ENCODE peak calls at places on chromosome 5, in six cellular contexts. O is lung, R is cardiac fibroblast, D is sigmoid colon, I is pancreas, Y is AG04450. G is an unnamed sample.

GRCh38 chr5:127865273-127865672 is 162.1 kb downstream of the CCDC192 start:
- DNase-seq in R (no peak), D (no peak), I (no peak), O (no peak), Y (no peak), G (no peak)

GRCh38 chr5:153476767-153477166 is 13.7 kb upstream of the GRIA1 start:
- DNase-seq in I (no peak), Y (peak; percentile 49), O (no peak), R (peak; percentile 93), D (no peak), G (peak; percentile 54)

GRCh38 chr5:138755084-138755748 is 2.0 kb downstream of the CTNNA1 start:
- DNase-seq in I (no peak), O (no peak), R (no peak), Y (no peak), D (no peak), G (no peak)

GRCh38 chr5:40906351-40906751 is 2.9 kb upstream of the C7 start:
- DNase-seq in Y (no peak), I (no peak), D (no peak), R (peak; percentile 45), O (no peak), G (no peak)

GRCh38 chr5:77087484-77088291 is 603 bp upstream of the ZBED3 start:
- DNase-seq in O (peak; percentile 63), R (no peak), I (peak; percentile 51), Y (no peak), D (no peak), G (no peak)

GRCh38 chr5:151237685-151238084 is 13.8 kb upstream of the CCDC69 start:
- DNase-seq in D (peak; percentile 27), Y (no peak), I (no peak), O (no peak), R (no peak), G (no peak)

GRCh38 chr5:10354048-10354872 is 765 bp downstream of the MARCHF6 start:
- DNase-seq in I (peak; percentile 73), O (no peak), D (peak; percentile 72), Y (no peak), R (peak; percentile 53), G (no peak)

GRCh38 chr5:26104175-26104574 is 934.2 kb downstream of the CDH9 start:
- DNase-seq in I (no peak), Y (no peak), D (no peak), O (no peak), R (no peak), G (no peak)

GRCh38 chr5:127615916-127616315 is 33.0 kb upstream of the CTXN3 start:
- DNase-seq in O (no peak), R (peak; percentile 47), I (no peak), D (no peak), Y (no peak), G (no peak)

GRCh38 chr5:134113908-134114875 is at the start of gene TCF7:
- DNase-seq in D (peak; percentile 86), Y (peak; percentile 55), O (peak; percentile 55), I (peak; percentile 92), R (peak; percentile 75), G (no peak)

GRCh38 chr5:128304121-128304520 is 220.6 kb downstream of the SLC12A2 start:
- DNase-seq in Y (no peak), I (no peak), D (no peak), O (peak; percentile 33), R (peak; percentile 89), G (peak; percentile 9)

GRCh38 chr5:172364773-172365172 is 81.2 kb upstream of the UBTD2 start:
- DNase-seq in R (no peak), D (no peak), I (no peak), O (no peak), Y (no peak), G (no peak)

GRCh38 chr5:137501846-137502406 is 2.8 kb upstream of the SPOCK1 start:
- DNase-seq in R (no peak), D (no peak), Y (no peak), I (no peak), O (no peak), G (no peak)

GRCh38 chr5:155883966-155884555 is 442.9 kb upstream of the SGCD start:
- DNase-seq in Y (no peak), O (no peak), D (no peak), R (no peak), I (no peak), G (no peak)

GRCh38 chr5:138636401-138636944 is 61.3 kb upstream of the HSPA9 start:
- DNase-seq in Y (no peak), I (no peak), R (no peak), D (peak; percentile 26), O (no peak), G (no peak)

GRCh38 chr5:36928947-36929346 is 52.4 kb downstream of the NIPBL start:
- DNase-seq in R (peak; percentile 77), I (no peak), D (no peak), Y (peak; percentile 18), O (no peak), G (no peak)

GRCh38 chr5:127706691-127707090 is 3.5 kb downstream of the CCDC192 start:
- DNase-seq in R (no peak), O (no peak), D (no peak), Y (no peak), I (no peak), G (no peak)

GRCh38 chr5:68225911-68226563 is 10.5 kb downstream of the PIK3R1 start:
- DNase-seq in R (no peak), I (no peak), Y (no peak), D (no peak), O (no peak), G (no peak)

GRCh38 chr5:138543730-138544104 is 681 bp upstream of the ETF1 start:
- DNase-seq in O (no peak), R (no peak), I (no peak), Y (no peak), D (no peak), G (no peak)

GRCh38 chr5:35487255-35488035 is 130.2 kb upstream of the SPEF2 start:
- DNase-seq in O (no peak), R (no peak), Y (no peak), D (no peak), I (no peak), G (no peak)

GRCh38 chr5:134227259-134227658 is 1.4 kb upstream of the PPP2CA start:
- DNase-seq in D (peak; percentile 69), O (no peak), I (no peak), Y (no peak), R (no peak), G (no peak)

GRCh38 chr5:68730220-68731010 is 363.4 kb upstream of the SLC30A5 start:
- DNase-seq in R (peak; percentile 89), I (no peak), Y (peak; percentile 33), D (no peak), O (no peak), G (peak; percentile 37)

GRCh38 chr5:139273572-139274264 is 19.8 kb upstream of the MATR3 start:
- DNase-seq in D (peak; percentile 94), O (peak; percentile 88), I (peak; percentile 96), R (peak; percentile 90), Y (peak; percentile 55), G (no peak)

GRCh38 chr5:58450811-58451629 is 8.9 kb downstream of the PLK2 start:
- DNase-seq in D (no peak), Y (no peak), I (no peak), O (no peak), R (peak; percentile 39), G (no peak)

GRCh38 chr5:138351517-138351916 is 968 bp upstream of the KDM3B start:
- DNase-seq in O (no peak), I (no peak), Y (no peak), R (no peak), D (no peak), G (no peak)

GRCh38 chr5:137070521-137070920 is 428.6 kb downstream of the SPOCK1 start:
- DNase-seq in I (no peak), R (no peak), D (no peak), Y (no peak), O (no peak), G (no peak)

GRCh38 chr5:119418782-119419101 is 33.6 kb upstream of the HSD17B4 start:
- DNase-seq in O (no peak), I (no peak), D (no peak), Y (no peak), R (no peak), G (no peak)

GRCh38 chr5:154642499-154643245 is 112.5 kb upstream of the LARP1 start:
- DNase-seq in R (peak; percentile 57), I (no peak), Y (no peak), D (no peak), O (no peak), G (no peak)

GRCh38 chr5:56585466-56585865 is 229.9 kb upstream of the MAP3K1 start:
- DNase-seq in I (no peak), O (no peak), Y (no peak), R (peak; percentile 46), D (no peak), G (no peak)
- H3K4me3 ChIP-seq in I (no peak overlapping the region), O (no peak overlapping the region), Y (no peak overlapping the region), R (no peak overlapping the region), D (peak overlapping the region; percentile 9), G (no peak overlapping the region)

DNA sequence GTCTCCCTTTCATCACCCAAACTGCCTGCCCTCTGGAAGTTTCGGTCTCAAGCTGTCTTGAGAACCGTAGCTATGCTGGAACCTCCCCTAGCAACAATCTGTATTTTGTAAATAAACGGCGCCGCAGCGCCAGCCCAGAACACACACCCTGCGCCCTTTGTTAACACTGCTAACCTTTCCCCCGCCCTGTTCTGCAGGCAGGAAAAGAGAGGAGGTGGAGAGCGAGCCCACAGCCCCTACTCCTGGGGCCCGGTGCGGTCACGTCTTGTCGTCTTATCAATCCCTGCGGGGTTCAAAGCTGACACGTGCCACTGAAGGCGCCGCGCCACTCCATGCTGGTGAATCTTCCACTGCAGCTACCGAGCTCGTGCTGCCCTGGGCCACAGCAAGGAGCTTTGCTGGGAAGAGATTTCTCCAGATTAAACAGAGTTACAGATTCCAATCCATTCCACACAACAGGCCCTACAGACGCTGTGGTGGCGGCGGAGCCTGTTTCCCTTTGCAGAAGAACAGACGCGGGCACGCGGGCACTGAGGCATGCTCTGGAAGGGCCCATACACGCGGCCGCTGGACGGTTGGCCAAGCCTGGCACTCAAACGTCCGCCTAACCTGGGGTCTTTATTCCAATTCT is 25.3 kb downstream of the ZDHHC11B start:
- DNase-seq in R (peak; percentile 32), D (peak; percentile 77), I (peak; percentile 83), O (peak; percentile 92), Y (no peak), G (no peak)
- H3K4me3 ChIP-seq in R (no peak overlapping the region), D (no peak overlapping the region), I (no peak overlapping the region), O (no peak overlapping the region), Y (no peak overlapping the region), G (no peak overlapping the region)

GRCh38 chr5:57311921-57312320 is 138.1 kb downstream of the GPBP1 start:
- DNase-seq in R (no peak), I (no peak), Y (no peak), O (no peak), D (no peak), G (no peak)
- H3K4me3 ChIP-seq in R (no peak overlapping the region), I (no peak overlapping the region), Y (no peak overlapping the region), O (no peak overlapping the region), D (no peak overlapping the region), G (no peak overlapping the region)

GRCh38 chr5:45695680-45696093 is 493 bp downstream of the HCN1 start:
- DNase-seq in R (no peak), Y (no peak), D (no peak), O (no peak), I (no peak), G (no peak)
- H3K4me3 ChIP-seq in R (no peak overlapping the region), Y (no peak overlapping the region), D (peak overlapping the region; percentile 33), O (no peak overlapping the region), I (peak overlapping the region; percentile 32), G (no peak overlapping the region)

G was measured in AG04449.